ENCODE peak calls at places on chromosomes 6 and 20, in seven cellular contexts. Z is astrocyte of the spinal cord; T is GM18507; J is epithelial cell of esophagus; V is germinal center; X is activated CD8-positive, alpha-beta memory T cell treated with anti-CD3 and anti-CD28 coated beads, Interleukin-2, amount 50 U/mL, for 4 hours; B is NCI-H510A. I is an unnamed sample.

GRCh38 chr6:127516676-127517273 is 2.4 kb downstream of the MTCL3 start:
- DNase-seq in J (peak), Z (peak), X (peak), B (no peak), T (peak), V (peak), I (peak)

GRCh38 chr6:28922004-28922840 is 1.6 kb downstream of the TRIM27 start:
- DNase-seq in J (peak), Z (peak), V (no peak), T (no peak), B (no peak), X (peak), I (no peak)

GRCh38 chr20:49283703-49284625 is 6.1 kb upstream of the ZNFX1 start:
- DNase-seq in V (no peak), T (no peak), X (no peak), Z (no peak), B (no peak), J (no peak), I (no peak)

GRCh38 chr6:43867246-43867645 is 97.2 kb downstream of the VEGFA start:
- DNase-seq in T (no peak), X (no peak), J (no peak), B (no peak), V (no peak), Z (no peak), I (no peak)

GRCh38 chr6:33082702-33083101 is 6.9 kb downstream of the HLA-DPB1 start:
- DNase-seq in X (no peak), T (peak), J (peak), Z (peak), V (peak), B (no peak), I (no peak)

GRCh38 chr20:20034486-20034885 is 17.3 kb downstream of the NAA20 start:
- DNase-seq in Z (no peak), T (no peak), B (no peak), J (no peak), X (no peak), V (no peak), I (no peak)

GRCh38 chr6:21873562-21873961 is 280.0 kb downstream of the SOX4 start:
- DNase-seq in J (peak), X (no peak), V (no peak), T (no peak), B (no peak), Z (peak), I (no peak)

GRCh38 chr6:51273228-51273961 is 454.7 kb downstream of the TFAP2B start:
- DNase-seq in J (no peak), B (no peak), X (no peak), V (no peak), T (no peak), Z (no peak), I (no peak)

GRCh38 chr6:37981626-37982025 is 162.1 kb downstream of the ZFAND3 start:
- DNase-seq in X (no peak), Z (no peak), B (no peak), V (no peak), T (no peak), J (no peak), I (no peak)

GRCh38 chr6:36028088-36028886 is 679 bp downstream of the MAPK14 start:
- DNase-seq in V (peak), B (peak), Z (peak), J (peak), T (no peak), X (peak), I (peak)

GRCh38 chr20:4820833-4821518 is 99.3 kb downstream of the PRND start:
- DNase-seq in J (peak), X (no peak), Z (peak), B (no peak), T (no peak), V (no peak), I (no peak)

GRCh38 chr20:4490045-4490444 is 231.7 kb upstream of the PRND start:
- DNase-seq in Z (no peak), J (no peak), X (no peak), T (no peak), V (no peak), B (no peak), I (no peak)

GRCh38 chr6:21984551-21984950 is 312.3 kb downstream of the PRL start:
- DNase-seq in T (no peak), V (no peak), J (no peak), B (no peak), Z (no peak), X (no peak), I (no peak)

GRCh38 chr6:143337201-143337949 is 113.1 kb downstream of the ADAT2 start:
- DNase-seq in J (peak), X (peak), Z (no peak), B (no peak), V (peak), T (peak), I (peak)

GRCh38 chr20:32649697-32650471 is 23.9 kb downstream of the C20orf203 start:
- DNase-seq in T (no peak), B (no peak), V (no peak), Z (no peak), J (no peak), X (no peak), I (no peak)

GRCh38 chr20:63658749-63659187 is 656 bp downstream of the RTEL1 start:
- DNase-seq in B (no peak), X (no peak), T (no peak), V (no peak), Z (no peak), J (peak), I (no peak)

GRCh38 chr6:116246089-116246488 is 7.8 kb downstream of the TSPYL4 start:
- DNase-seq in T (no peak), Z (peak), X (no peak), J (no peak), B (no peak), V (no peak), I (no peak)

GRCh38 chr20:62860391-62860923 is 1.2 kb downstream of the TCFL5 start:
- DNase-seq in Z (no peak), J (peak), X (no peak), V (no peak), B (no peak), T (no peak), I (no peak)

GRCh38 chr6:72616406-72617015 is 5.4 kb upstream of the KCNQ5 start:
- DNase-seq in Z (peak), J (peak), V (peak), X (no peak), B (no peak), T (no peak), I (no peak)

GRCh38 chr6:34315780-34316179 is 67.0 kb upstream of the SMIM29 start:
- DNase-seq in Z (no peak), B (no peak), J (no peak), V (peak), X (no peak), T (no peak), I (no peak)

GRCh38 chr6:19311786-19312185 is 525.4 kb upstream of the ID4 start:
- DNase-seq in T (no peak), J (no peak), X (no peak), Z (peak), B (no peak), V (no peak), I (no peak)

GRCh38 chr20:46047821-46048220 is 18.8 kb downstream of the SLC12A5 start:
- DNase-seq in V (no peak), X (no peak), T (no peak), J (no peak), B (no peak), Z (no peak), I (no peak)

GRCh38 chr6:25296980-25297379 is 17.8 kb downstream of the CARMIL1 start:
- DNase-seq in V (no peak), J (no peak), X (no peak), B (no peak), Z (no peak), T (no peak), I (no peak)

GRCh38 chr20:48721324-48722001 is 106.3 kb downstream of the PREX1 start:
- DNase-seq in V (no peak), B (no peak), T (no peak), J (no peak), Z (peak), X (no peak), I (no peak)

GRCh38 chr20:44187763-44188709 is 1.0 kb upstream of the JPH2 start:
- DNase-seq in Z (peak), J (no peak), X (no peak), B (no peak), T (no peak), V (no peak), I (no peak)

GRCh38 chr20:59299961-59300340 is 460 bp upstream of the EDN3 start:
- DNase-seq in X (no peak), Z (no peak), B (no peak), T (no peak), V (no peak), J (no peak), I (no peak)

GRCh38 chr20:61752576-61752975 is 313.1 kb downstream of the TAF4 start:
- DNase-seq in X (no peak), Z (no peak), B (no peak), T (no peak), J (no peak), V (no peak), I (no peak)

GRCh38 chr6:85185977-85186376 is 263.9 kb upstream of the NT5E start:
- DNase-seq in V (no peak), Z (peak), X (no peak), J (peak), T (no peak), B (no peak), I (no peak)

GRCh38 chr6:51655517-51655916 is 431.9 kb downstream of the PKHD1 start:
- DNase-seq in X (no peak), J (peak), Z (no peak), T (no peak), V (no peak), B (no peak), I (no peak)